ENCODE peak calls at places on chromosomes 11 and 22, in four cellular contexts. Q is choroid plexus epithelial cell, M is transverse colon, O is kidney. H is an unnamed sample.

GRCh38 chr11:32430586-32431357 is 4.6 kb downstream of the WT1 start:
- DNase-seq in O (no peak), Q (no peak), M (no peak), H (no peak)

GRCh38 chr11:121561240-121561639 is 108.5 kb upstream of the SORL1-AS1 start:
- DNase-seq in M (no peak), Q (no peak), O (no peak), H (no peak)

GRCh38 chr22:39308614-39309363 is 10.6 kb downstream of the RPL3 start:
- DNase-seq in Q (peak), M (peak), O (no peak), H (peak)

GRCh38 chr11:112967082-112967481 is 5.9 kb downstream of the NCAM1 start:
- DNase-seq in M (no peak), O (no peak), Q (no peak), H (no peak)

GRCh38 chr22:43563571-43563970 is 151.8 kb downstream of the MPPED1 start:
- DNase-seq in O (no peak), Q (no peak), M (no peak), H (no peak)

GRCh38 chr22:44709881-44710400 is 7.9 kb downstream of the PRR5 start:
- DNase-seq in Q (no peak), O (no peak), M (no peak), H (no peak)

GRCh38 chr11:44005076-44005800 is 42.5 kb upstream of the ACCSL start:
- DNase-seq in M (no peak), O (peak), Q (no peak), H (no peak)

GRCh38 chr11:82229346-82229745 is 504.3 kb downstream of the FAM181B start:
- DNase-seq in M (no peak), Q (peak), O (no peak), H (peak)

GRCh38 chr11:11958403-11958802 is 50.0 kb downstream of the DKK3 start:
- DNase-seq in Q (no peak), O (no peak), M (no peak), H (no peak)

GRCh38 chr22:47189056-47189916 is 426.8 kb downstream of the TBC1D22A start:
- DNase-seq in O (peak), M (peak), Q (no peak), H (no peak)

GRCh38 chr11:106014035-106014434 is 8.0 kb downstream of the MSANTD4 start:
- DNase-seq in O (no peak), Q (no peak), M (no peak), H (no peak)

DNA sequence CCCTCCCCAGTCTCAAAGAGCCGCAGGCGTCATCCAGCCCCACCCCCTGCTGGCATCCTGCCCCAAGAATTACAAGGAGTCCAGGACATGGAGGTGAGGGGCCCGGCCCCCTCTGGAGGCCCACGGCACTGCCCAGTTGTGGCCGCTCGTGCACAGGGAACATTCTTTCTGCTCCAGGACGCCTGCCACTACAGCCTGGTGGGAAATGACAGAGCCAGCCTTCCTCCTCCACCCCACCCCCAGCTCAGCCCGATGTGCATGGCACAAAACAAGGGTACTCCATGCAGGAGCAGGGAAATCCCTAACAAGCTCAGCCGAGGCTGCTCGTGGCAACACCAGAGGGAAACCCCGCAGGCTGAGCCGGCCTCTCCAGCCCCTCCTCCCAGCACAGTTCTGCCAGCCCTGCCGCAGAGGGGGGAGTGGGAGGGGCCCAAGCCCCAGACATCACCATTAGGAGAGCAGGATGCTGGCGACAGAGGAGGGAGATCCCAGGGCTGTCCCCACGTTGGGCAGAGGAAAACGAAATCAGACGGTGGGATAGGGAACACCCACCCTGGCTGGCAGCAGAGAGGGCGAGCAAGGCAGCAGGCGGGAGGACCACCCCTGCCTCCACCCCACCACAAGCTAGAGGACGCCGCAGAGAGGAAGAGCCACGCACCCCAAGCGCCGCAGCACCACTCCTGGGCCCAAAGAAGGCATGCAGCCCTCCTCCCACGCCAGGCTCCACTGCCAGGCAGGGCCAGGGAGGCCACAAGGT is 10.0 kb downstream of the IGSF9B start:
- DNase-seq in Q (no peak), M (no peak), O (peak), H (no peak)
- H3K4me3 ChIP-seq in Q (no peak), M (no peak), O (no peak), H (no peak)

GRCh38 chr22:24466831-24467249 is 28.3 kb upstream of the UPB1 start:
- DNase-seq in Q (peak), O (no peak), M (no peak), H (peak)

GRCh38 chr22:24467340-24467739 is 27.8 kb upstream of the UPB1 start:
- DNase-seq in M (no peak), Q (no peak), O (no peak), H (no peak)

GRCh38 chr22:24460418-24461089 is 33.2 kb downstream of the ADORA2A start:
- DNase-seq in Q (peak), M (no peak), O (no peak), H (peak)

GRCh38 chr22:24465566-24465965 is 29.6 kb upstream of the UPB1 start:
- DNase-seq in O (no peak), Q (peak), M (no peak), H (peak)

DNA sequence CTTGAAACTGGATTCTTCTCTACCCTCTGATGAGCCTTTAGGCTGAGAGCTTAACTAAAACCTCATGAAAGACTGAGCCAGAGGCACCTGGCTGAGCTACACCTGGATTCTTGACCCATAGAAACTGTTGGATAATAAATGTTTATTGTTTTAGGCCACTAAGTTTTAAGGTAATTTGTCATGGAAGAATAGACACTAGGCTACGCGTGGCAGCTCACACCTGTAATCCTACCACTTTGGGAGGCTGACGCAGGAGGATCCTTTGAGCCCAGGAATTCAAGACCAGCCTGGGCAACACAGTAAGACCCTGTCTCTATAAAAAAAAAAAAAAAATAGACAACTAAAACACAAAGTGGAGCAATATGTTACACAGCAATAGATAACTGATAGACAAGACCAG is 29.2 kb upstream of the UPB1 start:
- DNase-seq in Q (no peak), M (no peak), O (no peak), H (no peak)
- TF ChIP-seq CTCF in Q (no peak), M (no peak), O (no peak), H (no peak)

DNA sequence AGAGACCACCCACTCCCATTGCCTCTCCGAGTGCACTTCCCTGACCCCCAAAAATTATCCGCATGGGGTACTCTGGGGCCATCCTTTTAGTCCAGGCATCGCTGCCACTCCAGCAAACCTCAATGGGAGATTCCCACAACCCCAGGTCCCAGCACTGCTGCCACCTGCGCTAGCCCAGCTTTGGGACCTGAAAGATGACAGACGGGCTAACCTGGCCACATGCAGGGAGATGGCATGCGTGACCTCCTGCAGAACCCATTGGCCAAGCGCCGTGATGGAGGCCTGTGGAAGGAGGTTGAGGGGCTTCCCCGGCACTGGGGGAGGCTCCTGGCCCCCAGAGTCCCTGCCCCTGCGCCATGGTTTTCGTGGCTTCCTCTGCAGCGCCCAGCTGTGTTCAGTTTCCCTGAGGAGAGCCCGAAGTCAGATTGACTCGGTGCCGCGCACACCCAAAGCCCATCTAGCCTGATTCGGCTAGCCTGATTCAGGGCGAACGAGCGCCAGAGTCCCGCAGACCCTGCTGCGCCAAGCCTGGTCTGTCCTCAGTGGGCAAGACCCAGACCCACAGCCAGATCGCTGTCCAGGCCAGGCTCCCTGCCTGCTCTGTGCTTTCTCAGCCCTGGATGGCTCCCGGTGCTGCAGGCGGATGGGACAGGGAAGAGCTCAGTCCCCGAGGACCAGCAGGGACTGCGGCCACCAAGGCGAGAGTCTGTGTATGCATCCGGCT is 751 bp upstream of the WNT7B start:
- DNase-seq in Q (no peak), M (no peak), O (no peak), H (no peak)
- H3K4me3 ChIP-seq in Q (no peak), M (no peak), O (no peak), H (no peak)

GRCh38 chr11:72551571-72551970 is 117.2 kb upstream of the CLPB start:
- DNase-seq in M (no peak), Q (no peak), O (no peak), H (no peak)

GRCh38 chr11:72548481-72548880 is 114.2 kb upstream of the CLPB start:
- DNase-seq in Q (no peak), O (no peak), M (no peak), H (no peak)

GRCh38 chr11:72552399-72552910 is 118.1 kb upstream of the CLPB start:
- DNase-seq in O (no peak), Q (no peak), M (no peak), H (no peak)

GRCh38 chr11:72556433-72556832 is 117.8 kb downstream of the PDE2A start:
- DNase-seq in M (no peak), O (no peak), Q (no peak), H (no peak)

DNA sequence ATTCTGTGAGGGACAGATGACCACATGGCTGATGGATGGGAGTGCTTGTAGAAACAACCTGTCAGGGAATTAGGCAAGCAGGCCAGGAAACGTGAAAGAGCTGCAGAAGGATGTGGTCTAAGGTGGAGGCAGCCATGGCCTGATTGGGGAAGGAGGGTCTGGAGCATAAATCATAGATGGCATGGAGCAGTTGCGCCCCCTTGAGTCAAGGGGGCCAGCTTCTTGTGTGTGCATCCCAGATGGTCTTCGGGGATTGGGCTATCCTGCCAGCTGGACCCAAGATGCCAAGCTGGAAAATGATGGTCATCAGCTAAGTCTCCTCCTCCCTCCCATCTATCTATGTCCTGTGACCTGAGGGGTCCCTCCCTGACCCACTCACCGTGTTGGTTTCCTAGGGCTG is 119.4 kb upstream of the CLPB start:
- DNase-seq in O (no peak), M (no peak), Q (no peak), H (no peak)
- TF ChIP-seq CTCF in O (no peak), M (no peak), Q (peak), H (no peak)

DNA sequence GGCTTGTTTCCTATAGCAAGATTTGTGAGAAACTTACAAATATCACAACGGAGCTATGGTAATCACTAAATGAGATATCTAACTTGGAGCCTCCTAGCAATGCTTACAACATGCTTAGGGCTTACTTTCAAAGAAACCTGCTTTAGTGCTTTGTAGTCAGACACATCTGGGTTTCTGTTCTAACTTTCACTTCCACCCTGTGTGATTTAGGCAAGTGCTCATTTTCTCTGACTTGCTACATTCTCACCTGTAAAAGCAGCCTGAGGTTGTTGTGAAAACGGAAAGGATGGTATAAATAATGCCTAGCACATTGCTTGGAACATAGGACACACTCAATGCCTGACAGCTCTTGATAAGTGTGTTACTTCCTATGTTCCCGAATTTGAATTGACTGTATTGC is 45.6 kb downstream of the LRRC4C start:
- DNase-seq in O (no peak), Q (no peak), M (no peak), H (no peak)
- H3K4me3 ChIP-seq in O (no peak), Q (no peak), M (no peak), H (no peak)

DNA sequence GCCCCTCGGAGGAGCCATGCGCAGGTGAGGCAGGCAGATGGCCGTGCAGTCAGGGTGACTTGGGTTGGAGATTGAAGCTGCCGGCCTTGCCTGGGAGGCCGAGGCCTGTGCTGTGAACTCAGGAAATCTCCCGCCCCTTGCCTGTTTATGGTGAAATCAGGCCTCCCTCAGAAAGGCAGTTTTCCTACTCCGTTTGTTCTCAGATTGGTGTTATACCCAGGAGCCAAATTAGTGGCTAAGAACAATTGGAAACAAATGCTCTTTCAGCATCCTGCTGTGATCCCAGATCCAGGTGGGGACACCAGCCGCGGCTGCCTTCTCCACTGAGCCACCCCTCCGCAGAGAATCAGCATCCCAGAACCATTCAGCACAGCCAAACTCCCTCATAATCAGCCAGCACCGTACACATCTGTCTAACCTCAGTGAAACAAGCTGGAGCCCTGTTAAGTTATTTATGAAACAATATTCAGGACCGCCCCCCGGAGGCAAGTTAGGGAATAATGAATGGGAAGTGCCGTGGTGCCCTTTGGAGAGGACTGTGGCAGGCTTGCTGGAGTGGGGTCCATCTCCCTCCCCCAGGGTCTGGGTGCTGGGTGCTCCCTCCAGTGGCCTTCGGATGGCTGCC is 60.0 kb downstream of the PKNOX2 start:
- DNase-seq in Q (peak), M (no peak), O (no peak), H (peak)
- TF ChIP-seq CTCF in Q (peak), M (no peak), O (peak), H (peak)

GRCh38 chr22:50719814-50720300 is 18.1 kb upstream of the ACR start:
- DNase-seq in M (no peak), Q (no peak), O (no peak), H (no peak)
- H3K4me3 ChIP-seq in M (no peak), Q (no peak), O (no peak), H (no peak)

GRCh38 chr11:396948-397548 is 3.0 kb downstream of the PKP3 start:
- DNase-seq in O (peak), M (peak), Q (peak), H (peak)
- TF ChIP-seq CTCF in O (peak), M (peak), Q (peak), H (peak)

GRCh38 chr11:7578276-7578955 is 64.6 kb downstream of the PPFIBP2 start:
- DNase-seq in M (no peak), Q (no peak), O (no peak), H (no peak)
- H3K4me3 ChIP-seq in M (peak), Q (peak), O (peak), H (peak)

H was measured in astrocyte of the spinal cord.